ENCODE peak calls at places on chromosomes 7 and 10, in eight cellular contexts. I is NCI-H2171 treated with DMSO at 0.1 percent for 48 hours; T is fibroblast of gingiva; V is activated CD4-positive, CD25-positive, alpha-beta regulatory T cell; K is heart right ventricle; N is thoracic aorta; Z is left ventricle myocardium inferior; L is AG09309. R is an unnamed sample.

GRCh38 chr10:71431216-71431944 is 34.7 kb downstream of the CDH23 start:
- DNase-seq in N (no peak), I (no peak), V (no peak), Z (no peak), T (no peak), L (no peak), K (no peak), R (no peak)

GRCh38 chr7:22651036-22651435 is 76.0 kb upstream of the IL6 start:
- DNase-seq in I (no peak), V (no peak), L (no peak), N (no peak), T (no peak), K (no peak), Z (no peak), R (no peak)

GRCh38 chr7:1754345-1754908 is 84.3 kb downstream of the ELFN1 start:
- DNase-seq in L (no peak), V (no peak), I (no peak), T (no peak), N (no peak), Z (no peak), K (no peak), R (no peak)

GRCh38 chr10:29064665-29065064 is 224.2 kb upstream of the LYZL1 start:
- DNase-seq in I (no peak), K (no peak), T (no peak), L (peak), N (no peak), V (no peak), Z (no peak), R (no peak)

GRCh38 chr7:157909370-157909769 is 572.6 kb downstream of the DNAJB6 start:
- DNase-seq in I (no peak), T (no peak), V (no peak), K (no peak), L (no peak), Z (no peak), N (no peak), R (no peak)

GRCh38 chr7:12389089-12389700 is 14.5 kb downstream of the VWDE start:
- DNase-seq in Z (no peak), T (peak), N (no peak), L (peak), K (peak), V (no peak), I (peak), R (peak)

GRCh38 chr10:4086041-4086886 is 301.3 kb upstream of the KLF6 start:
- DNase-seq in N (no peak), T (no peak), Z (no peak), K (peak), L (no peak), I (no peak), V (no peak), R (no peak)

GRCh38 chr7:82726038-82726800 is 282.6 kb upstream of the CACNA2D1 start:
- DNase-seq in K (no peak), L (no peak), I (peak), N (no peak), V (no peak), T (peak), Z (no peak), R (no peak)

GRCh38 chr10:114301951-114302710 is 63.1 kb downstream of the VWA2 start:
- DNase-seq in Z (no peak), L (no peak), K (no peak), T (no peak), V (no peak), N (no peak), I (no peak), R (no peak)

GRCh38 chr10:104657458-104657857 is 16.4 kb downstream of the SORCS3 start:
- DNase-seq in I (no peak), V (no peak), Z (no peak), K (no peak), T (no peak), N (no peak), L (no peak), R (no peak)